ENCODE peak calls at places on chromosome 12, in seven cellular contexts. X, C, Y, P, K, B and T are unnamed samples.

GRCh38 chr12:16228067-16228466 is 49.4 kb downstream of the SLC15A5 start:
- DNase-seq in X (no peak), C (no peak), Y (no peak), P (no peak), K (no peak), B (no peak), T (no peak)

GRCh38 chr12:7108928-7109920 is at the start of gene C1RL:
- DNase-seq in X (peak), C (peak), Y (peak), P (peak), K (peak), B (peak), T (peak)

GRCh38 chr12:5889381-5890047 is 55.5 kb downstream of the ANO2 start:
- DNase-seq in X (no peak), C (peak), Y (no peak), P (no peak), K (no peak), B (peak), T (no peak)

GRCh38 chr12:81296556-81297305 is 218.9 kb downstream of the ACSS3 start:
- DNase-seq in X (no peak), C (no peak), Y (no peak), P (no peak), K (no peak), B (no peak), T (no peak)

GRCh38 chr12:70757830-70758493 is 120.7 kb upstream of the PTPRB start:
- DNase-seq in X (no peak), C (no peak), Y (no peak), P (no peak), K (no peak), B (no peak), T (no peak)

GRCh38 chr12:47753021-47754001 is 5.4 kb downstream of the RAPGEF3 start:
- DNase-seq in X (no peak), C (no peak), Y (no peak), P (no peak), K (no peak), B (no peak), T (no peak)

GRCh38 chr12:5716221-5716620 is 228.8 kb downstream of the ANO2 start:
- DNase-seq in X (no peak), C (no peak), Y (no peak), P (no peak), K (no peak), B (no peak), T (peak)

GRCh38 chr12:31797230-31797872 is 68.5 kb upstream of the AMN1 start:
- DNase-seq in X (no peak), C (no peak), Y (no peak), P (no peak), K (no peak), B (no peak), T (no peak)

GRCh38 chr12:77979597-77980250 is 149.0 kb downstream of the NAV3 start:
- DNase-seq in X (no peak), C (no peak), Y (no peak), P (no peak), K (no peak), B (no peak), T (no peak)

GRCh38 chr12:49098035-49098451 is 3.4 kb upstream of the DHH start:
- DNase-seq in X (peak), C (no peak), Y (peak), P (peak), K (peak), B (peak), T (no peak)

GRCh38 chr12:31773867-31774266 is 45.0 kb upstream of the AMN1 start:
- DNase-seq in X (no peak), C (no peak), Y (peak), P (no peak), K (no peak), B (no peak), T (no peak)

GRCh38 chr12:124927325-124928094 is 13.1 kb upstream of the UBC start:
- DNase-seq in X (peak), C (peak), Y (peak), P (no peak), K (peak), B (peak), T (peak)

GRCh38 chr12:32502693-32503510 is 103.5 kb downstream of the FGD4 start:
- DNase-seq in X (peak), C (no peak), Y (no peak), P (no peak), K (no peak), B (no peak), T (no peak)

GRCh38 chr12:6285532-6286306 is 24.8 kb upstream of the PLEKHG6 start:
- DNase-seq in X (no peak), C (no peak), Y (no peak), P (no peak), K (no peak), B (no peak), T (no peak)

GRCh38 chr12:124311292-124312109 is 16.6 kb downstream of the RFLNA start:
- DNase-seq in X (no peak), C (no peak), Y (no peak), P (no peak), K (no peak), B (no peak), T (no peak)

GRCh38 chr12:127640181-127640886 is 626.6 kb upstream of the TMEM132C start:
- DNase-seq in X (peak), C (no peak), Y (no peak), P (no peak), K (no peak), B (no peak), T (no peak)

GRCh38 chr12:3090238-3091029 is 13.3 kb downstream of the TSPAN9 start:
- DNase-seq in X (no peak), C (no peak), Y (no peak), P (no peak), K (no peak), B (no peak), T (no peak)

GRCh38 chr12:78651755-78652154 is 212.8 kb upstream of the SYT1 start:
- DNase-seq in X (no peak), C (no peak), Y (no peak), P (no peak), K (no peak), B (no peak), T (no peak)

GRCh38 chr12:53804429-53804828 is 52.6 kb upstream of the CISTR start:
- DNase-seq in X (no peak), C (no peak), Y (no peak), P (no peak), K (no peak), B (no peak), T (no peak)

GRCh38 chr12:89976866-89977265 is 268.2 kb upstream of the ATP2B1 start:
- DNase-seq in X (no peak), C (no peak), Y (no peak), P (no peak), K (no peak), B (no peak), T (no peak)

GRCh38 chr12:48640428-48640827 is 41.6 kb downstream of the KANSL2 start:
- DNase-seq in X (no peak), C (no peak), Y (no peak), P (no peak), K (no peak), B (no peak), T (no peak)

GRCh38 chr12:65941388-65941787 is 117.1 kb downstream of the HMGA2 start:
- DNase-seq in X (no peak), C (no peak), Y (no peak), P (no peak), K (peak), B (no peak), T (no peak)

GRCh38 chr12:108788076-108788782 is 56.9 kb upstream of the CORO1C start:
- DNase-seq in X (peak), C (no peak), Y (no peak), P (no peak), K (no peak), B (no peak), T (no peak)

GRCh38 chr12:123250471-123251383 is 17.5 kb downstream of the MTRFR start:
- DNase-seq in X (no peak), C (no peak), Y (no peak), P (no peak), K (no peak), B (peak), T (no peak)

GRCh38 chr12:52351196-52352059 is 15.9 kb downstream of the KRT85 start:
- DNase-seq in X (no peak), C (no peak), Y (no peak), P (peak), K (no peak), B (no peak), T (peak)

GRCh38 chr12:91551242-91551641 is 368.6 kb upstream of the DCN start:
- DNase-seq in X (no peak), C (no peak), Y (no peak), P (no peak), K (no peak), B (no peak), T (no peak)